ENCODE peak calls at places on chromosomes 12 and 14, in six cellular contexts. H is GM23248; C is CD4-positive, CD25-positive, alpha-beta regulatory T cell; S is left ventricle myocardium inferior; Y is lower lobe of right lung; E is pancreas. I is an unnamed sample.

GRCh38 chr14:71363961-71364360 is 456.7 kb downstream of the PCNX1 start:
- DNase-seq in H (peak), C (no peak), S (no peak), Y (no peak), E (no peak), I (no peak)

GRCh38 chr14:100309028-100309718 is 2.9 kb upstream of the SLC25A29 start:
- DNase-seq in H (no peak), C (no peak), S (no peak), Y (no peak), E (no peak), I (no peak)

GRCh38 chr12:95304673-95305198 is 87.1 kb downstream of the VEZT start:
- DNase-seq in H (peak), C (no peak), S (no peak), Y (no peak), E (no peak), I (no peak)

GRCh38 chr12:131536337-131536736 is 174.6 kb upstream of the SFSWAP start:
- DNase-seq in H (no peak), C (no peak), S (no peak), Y (no peak), E (no peak), I (no peak)

GRCh38 chr14:50272498-50272897 is 39.5 kb downstream of the L2HGDH start:
- DNase-seq in H (peak), C (no peak), S (no peak), Y (no peak), E (no peak), I (no peak)

GRCh38 chr12:68359669-68360068 is 27.5 kb upstream of the MDM1 start:
- DNase-seq in H (peak), C (no peak), S (no peak), Y (no peak), E (no peak), I (no peak)

GRCh38 chr12:3315201-3315661 is 175.8 kb upstream of the PRMT8 start:
- DNase-seq in H (peak), C (no peak), S (peak), Y (no peak), E (peak), I (no peak)

GRCh38 chr12:66020481-66020880 is 110.1 kb downstream of the LLPH start:
- DNase-seq in H (no peak), C (no peak), S (no peak), Y (no peak), E (no peak), I (no peak)

GRCh38 chr12:120055231-120055630 is 61.3 kb downstream of the RAB35 start:
- DNase-seq in H (no peak), C (no peak), S (no peak), Y (no peak), E (no peak), I (no peak)

GRCh38 chr12:3247596-3248270 is 170.6 kb downstream of the TSPAN9 start:
- DNase-seq in H (no peak), C (no peak), S (no peak), Y (no peak), E (no peak), I (no peak)

DNA sequence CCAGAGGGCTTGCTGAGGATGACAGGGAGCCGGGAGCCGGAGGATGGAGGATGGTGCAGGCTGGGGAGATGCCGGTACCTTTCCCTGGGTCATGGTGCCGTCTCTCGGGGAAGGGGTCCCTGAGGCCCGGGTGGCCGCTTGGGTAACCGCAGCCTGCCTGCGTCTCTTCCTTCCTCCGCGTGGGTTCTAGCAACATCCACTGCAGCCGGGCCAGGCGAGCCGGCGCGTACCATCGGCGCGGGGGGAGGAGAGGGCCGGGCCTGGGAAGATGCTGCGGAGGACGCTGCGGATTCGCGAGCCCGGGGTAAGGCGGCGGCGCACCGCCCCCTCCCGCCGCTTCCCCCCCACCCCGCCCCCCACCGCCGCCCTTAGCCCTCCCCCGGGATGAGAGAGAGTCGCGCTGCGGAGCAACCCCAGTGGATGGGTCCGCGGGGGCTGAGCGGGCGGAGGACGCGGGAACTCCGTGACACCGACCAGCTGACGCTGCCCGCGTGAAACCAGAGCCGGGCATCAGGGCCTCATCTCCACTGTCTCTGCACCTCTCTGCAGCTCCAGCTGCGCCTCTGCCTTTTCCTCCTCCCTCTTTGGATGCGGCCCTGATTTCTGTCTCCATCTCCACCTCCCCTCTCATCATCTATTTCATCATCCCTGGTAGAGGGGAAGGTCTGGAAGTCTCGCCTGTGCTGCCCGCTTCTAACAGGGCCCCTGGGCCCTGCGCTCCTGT is at the start of gene FAIM2:
- DNase-seq in H (peak), C (peak), S (peak), Y (peak), E (no peak), I (peak)
- H3K27ac ChIP-seq in H (no peak), C (no peak), S (peak), Y (no peak), E (no peak), I (peak)

DNA sequence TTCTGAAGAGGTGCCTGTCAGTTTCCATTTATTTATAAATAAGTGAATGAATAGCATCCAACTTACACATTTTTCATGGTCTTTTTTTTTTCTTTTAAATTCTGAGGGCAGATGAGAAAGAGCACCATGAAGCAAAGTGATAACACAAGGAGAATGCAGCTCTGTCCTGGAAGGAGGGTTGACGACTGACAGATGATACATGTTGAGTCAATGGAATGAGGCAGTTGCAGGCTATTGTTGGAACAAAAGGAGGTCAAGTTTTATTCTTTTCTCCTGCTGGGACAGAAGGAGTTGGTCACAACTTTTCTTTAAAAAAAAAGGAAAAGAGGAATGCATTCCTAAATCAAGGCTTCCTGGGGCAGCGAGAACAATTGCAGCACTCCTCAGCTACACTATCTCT is 119.9 kb upstream of the PLEKHG7 start:
- DNase-seq in H (no peak), C (no peak), S (no peak), Y (no peak), E (no peak), I (no peak)
- H3K27ac ChIP-seq in H (no peak), C (no peak), S (no peak), Y (no peak), E (no peak), I (no peak)

DNA sequence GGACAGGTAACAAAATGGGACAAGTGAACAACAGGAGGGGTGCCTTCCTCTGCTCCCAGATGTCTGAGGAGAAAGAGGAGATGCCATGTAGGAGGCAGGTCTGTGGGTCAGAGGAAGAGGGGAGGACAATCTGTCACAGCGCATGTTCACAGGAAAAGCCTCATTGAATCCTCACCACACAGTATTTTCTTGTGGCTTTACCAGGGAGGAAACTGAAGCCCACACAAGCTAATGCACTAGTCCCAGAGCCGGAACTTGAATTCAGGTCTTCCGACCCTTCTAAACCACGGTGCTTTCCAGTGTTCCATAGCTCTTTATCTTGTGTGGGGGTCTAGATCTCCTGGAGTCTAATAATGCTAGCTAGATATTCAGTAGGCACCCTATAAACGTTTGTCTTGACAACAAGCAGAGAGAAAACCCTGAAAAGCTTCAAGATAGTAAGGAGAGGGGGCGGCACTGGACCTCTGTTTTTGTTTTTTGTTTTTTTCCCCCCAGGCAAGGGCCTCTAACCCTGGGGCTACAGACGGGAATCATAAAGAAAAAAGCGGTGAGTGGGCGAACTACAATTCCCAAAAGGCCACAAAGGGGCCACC is 374 bp upstream of the SHMT2 start:
- DNase-seq in H (peak), C (no peak), S (no peak), Y (no peak), E (no peak), I (no peak)
- H3K27ac ChIP-seq in H (peak), C (peak), S (peak), Y (peak), E (peak), I (peak)

DNA sequence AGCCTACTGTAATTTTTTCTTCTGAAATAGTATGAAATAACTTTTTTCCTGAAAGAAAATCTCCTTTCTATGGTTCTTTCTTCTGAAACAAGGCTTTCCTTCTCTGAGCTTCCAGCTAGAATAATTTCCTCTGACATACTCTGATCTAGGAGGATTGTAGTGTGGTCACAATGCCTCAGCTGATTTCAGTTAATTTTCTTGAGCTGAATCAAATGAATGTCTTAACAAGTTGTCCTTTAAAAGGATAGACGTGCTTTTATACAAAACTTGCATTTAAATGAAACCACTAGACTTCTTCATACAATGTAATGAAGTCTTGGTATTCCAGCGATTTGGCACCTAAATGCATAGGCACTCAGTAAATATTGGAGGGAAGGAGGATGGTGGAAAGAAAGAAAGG is 94.4 kb downstream of the BICD1 start:
- DNase-seq in H (no peak), C (no peak), S (no peak), Y (no peak), E (no peak), I (no peak)
- H3K27ac ChIP-seq in H (no peak), C (no peak), S (no peak), Y (no peak), E (no peak), I (no peak)

DNA sequence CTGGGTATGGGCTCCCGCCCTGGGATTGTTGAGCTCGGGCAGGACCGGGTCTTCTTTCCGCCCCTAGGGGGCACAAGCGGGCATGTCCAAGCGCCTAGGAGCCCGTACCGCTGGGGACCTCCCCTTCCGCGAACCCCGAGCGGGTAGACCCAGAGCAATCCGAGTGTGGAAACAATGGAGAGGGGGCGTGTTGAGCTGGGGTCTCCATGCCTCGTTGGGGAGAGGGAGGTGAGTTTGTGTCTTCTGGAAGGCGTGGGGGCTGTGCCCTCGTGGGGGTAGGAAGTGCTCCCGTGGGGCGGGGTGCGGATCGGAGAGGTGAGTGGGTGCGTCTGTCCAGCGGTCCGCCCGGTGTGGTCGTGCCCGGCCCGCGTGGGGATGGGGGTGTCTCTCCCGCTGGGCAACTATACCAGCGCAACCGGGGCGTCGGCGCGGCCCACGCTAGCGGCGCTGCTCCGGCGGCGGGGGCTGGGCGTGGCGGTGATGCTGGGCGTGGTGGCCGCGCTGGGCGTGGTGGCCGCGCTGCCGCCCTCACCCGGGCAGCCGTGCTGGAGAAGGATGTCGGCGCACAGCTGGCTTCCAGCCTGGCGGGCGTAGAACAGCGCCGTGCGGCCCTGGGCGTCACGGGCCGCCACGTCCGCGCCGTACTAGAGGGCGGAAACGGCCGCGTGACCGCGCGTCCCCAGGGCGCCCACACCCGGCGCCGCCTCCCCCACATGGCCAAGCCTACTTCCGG is 12.2 kb downstream of the AGAP2 start:
- DNase-seq in H (peak), C (no peak), S (peak), Y (peak), E (peak), I (peak)
- H3K27ac ChIP-seq in H (peak), C (no peak), S (peak), Y (peak), E (no peak), I (no peak)

GRCh38 chr12:93128332-93128707 is 199.2 kb upstream of the EEA1 start:
- DNase-seq in H (no peak), C (no peak), S (peak), Y (peak), E (no peak), I (no peak)

GRCh38 chr12:93125126-93125525 is 196.0 kb upstream of the EEA1 start:
- DNase-seq in H (peak), C (no peak), S (no peak), Y (no peak), E (no peak), I (no peak)

GRCh38 chr12:93127107-93127560 is 198.0 kb upstream of the EEA1 start:
- DNase-seq in H (no peak), C (no peak), S (no peak), Y (no peak), E (no peak), I (no peak)

GRCh38 chr12:93126069-93126474 is 197.0 kb upstream of the EEA1 start:
- DNase-seq in H (no peak), C (no peak), S (no peak), Y (no peak), E (no peak), I (no peak)

GRCh38 chr12:93127582-93128331 is 198.7 kb upstream of the EEA1 start:
- DNase-seq in H (peak), C (no peak), S (peak), Y (peak), E (peak), I (no peak)
- H3K27ac ChIP-seq in H (no peak), C (no peak), S (peak), Y (peak), E (peak), I (no peak)